ENCODE peak calls at places on chromosomes 4 and X, in five cellular contexts. One of them, this sample, is unnamed.

GRCh38 chrX:98068210-98068609 is 1184.5 kb downstream of the RPA4 start:
- DNase-seq in neural crest cell: no peak
- DNase-seq in activated naive CD4-positive, alpha-beta T cell treated with anti-CD3 and anti-CD28 coated beads, Interleukin-2, amount 50 U/mL, for 16 hours: no peak
- DNase-seq in endodermal cell: peak; percentile 48
- DNase-seq in fibroblast of villous mesenchyme: no peak
- DNase-seq in this sample: no peak

GRCh38 chr4:25085621-25086020 is 54.9 kb upstream of the LGI2 start:
- DNase-seq in endodermal cell: no peak
- DNase-seq in neural crest cell: no peak
- DNase-seq in activated naive CD4-positive, alpha-beta T cell treated with anti-CD3 and anti-CD28 coated beads, Interleukin-2, amount 50 U/mL, for 16 hours: no peak
- DNase-seq in fibroblast of villous mesenchyme: no peak
- DNase-seq in this sample: no peak

GRCh38 chrX:149610511-149610910 is 15.4 kb upstream of the HSFX2 start:
- DNase-seq in endodermal cell: peak; percentile 58
- DNase-seq in neural crest cell: no peak
- DNase-seq in activated naive CD4-positive, alpha-beta T cell treated with anti-CD3 and anti-CD28 coated beads, Interleukin-2, amount 50 U/mL, for 16 hours: no peak
- DNase-seq in fibroblast of villous mesenchyme: no peak
- DNase-seq in this sample: no peak

GRCh38 chrX:15929231-15929630 is 74.6 kb upstream of the AP1S2 start:
- DNase-seq in endodermal cell: no peak
- DNase-seq in activated naive CD4-positive, alpha-beta T cell treated with anti-CD3 and anti-CD28 coated beads, Interleukin-2, amount 50 U/mL, for 16 hours: no peak
- DNase-seq in fibroblast of villous mesenchyme: no peak
- DNase-seq in neural crest cell: no peak
- DNase-seq in this sample: no peak

GRCh38 chr4:102826105-102826889 is 1.1 kb downstream of the UBE2D3 start:
- DNase-seq in endodermal cell: no peak
- DNase-seq in neural crest cell: no peak
- DNase-seq in activated naive CD4-positive, alpha-beta T cell treated with anti-CD3 and anti-CD28 coated beads, Interleukin-2, amount 50 U/mL, for 16 hours: no peak
- DNase-seq in fibroblast of villous mesenchyme: no peak
- DNase-seq in this sample: no peak

GRCh38 chr4:72842323-72842722 is 227.2 kb downstream of the COX18 start:
- DNase-seq in fibroblast of villous mesenchyme: no peak
- DNase-seq in endodermal cell: no peak
- DNase-seq in neural crest cell: no peak
- DNase-seq in activated naive CD4-positive, alpha-beta T cell treated with anti-CD3 and anti-CD28 coated beads, Interleukin-2, amount 50 U/mL, for 16 hours: no peak
- DNase-seq in this sample: no peak

GRCh38 chr4:73731968-73732610 is 8.3 kb upstream of the CXCL8 start:
- DNase-seq in endodermal cell: no peak
- DNase-seq in activated naive CD4-positive, alpha-beta T cell treated with anti-CD3 and anti-CD28 coated beads, Interleukin-2, amount 50 U/mL, for 16 hours: no peak
- DNase-seq in fibroblast of villous mesenchyme: peak; percentile 32
- DNase-seq in neural crest cell: no peak
- DNase-seq in this sample: peak; percentile 26

GRCh38 chr4:30717208-30718020 is 2.8 kb upstream of the PCDH7 start:
- DNase-seq in neural crest cell: peak; percentile 57
- DNase-seq in activated naive CD4-positive, alpha-beta T cell treated with anti-CD3 and anti-CD28 coated beads, Interleukin-2, amount 50 U/mL, for 16 hours: no peak
- DNase-seq in endodermal cell: peak; percentile 87
- DNase-seq in fibroblast of villous mesenchyme: peak; percentile 54
- DNase-seq in this sample: peak; percentile 90

GRCh38 chr4:172822322-172822721 is 346.3 kb upstream of the GALNT7 start:
- DNase-seq in endodermal cell: no peak
- DNase-seq in activated naive CD4-positive, alpha-beta T cell treated with anti-CD3 and anti-CD28 coated beads, Interleukin-2, amount 50 U/mL, for 16 hours: no peak
- DNase-seq in fibroblast of villous mesenchyme: no peak
- DNase-seq in neural crest cell: no peak
- DNase-seq in this sample: no peak

GRCh38 chrX:111254896-111255693 is 15.2 kb downstream of the CAPN6 start:
- DNase-seq in endodermal cell: no peak
- DNase-seq in neural crest cell: no peak
- DNase-seq in fibroblast of villous mesenchyme: no peak
- DNase-seq in activated naive CD4-positive, alpha-beta T cell treated with anti-CD3 and anti-CD28 coated beads, Interleukin-2, amount 50 U/mL, for 16 hours: no peak
- DNase-seq in this sample: no peak

GRCh38 chr4:105956566-105956965 is 61.3 kb downstream of the NPNT start:
- DNase-seq in fibroblast of villous mesenchyme: peak; percentile 25
- DNase-seq in neural crest cell: no peak
- DNase-seq in endodermal cell: no peak
- DNase-seq in activated naive CD4-positive, alpha-beta T cell treated with anti-CD3 and anti-CD28 coated beads, Interleukin-2, amount 50 U/mL, for 16 hours: no peak
- DNase-seq in this sample: no peak

GRCh38 chr4:12304912-12305311 is 876.2 kb upstream of the HS3ST1 start:
- DNase-seq in fibroblast of villous mesenchyme: no peak
- DNase-seq in endodermal cell: no peak
- DNase-seq in neural crest cell: no peak
- DNase-seq in activated naive CD4-positive, alpha-beta T cell treated with anti-CD3 and anti-CD28 coated beads, Interleukin-2, amount 50 U/mL, for 16 hours: no peak
- DNase-seq in this sample: no peak

GRCh38 chr4:156615066-156615514 is 356.5 kb downstream of the PDGFC start:
- DNase-seq in activated naive CD4-positive, alpha-beta T cell treated with anti-CD3 and anti-CD28 coated beads, Interleukin-2, amount 50 U/mL, for 16 hours: no peak
- DNase-seq in fibroblast of villous mesenchyme: peak; percentile 82
- DNase-seq in endodermal cell: no peak
- DNase-seq in neural crest cell: no peak
- DNase-seq in this sample: no peak

GRCh38 chrX:154512879-154513553 is 3.0 kb downstream of the FAM3A start:
- DNase-seq in neural crest cell: no peak
- DNase-seq in endodermal cell: no peak
- DNase-seq in fibroblast of villous mesenchyme: no peak
- DNase-seq in activated naive CD4-positive, alpha-beta T cell treated with anti-CD3 and anti-CD28 coated beads, Interleukin-2, amount 50 U/mL, for 16 hours: no peak
- DNase-seq in this sample: no peak

GRCh38 chr4:37970702-37971101 is 10.5 kb downstream of the PTTG2 start:
- DNase-seq in activated naive CD4-positive, alpha-beta T cell treated with anti-CD3 and anti-CD28 coated beads, Interleukin-2, amount 50 U/mL, for 16 hours: peak; percentile 64
- DNase-seq in fibroblast of villous mesenchyme: no peak
- DNase-seq in neural crest cell: no peak
- DNase-seq in endodermal cell: peak; percentile 70
- DNase-seq in this sample: no peak

GRCh38 chr4:177436456-177436855 is 5.8 kb downstream of the AGA start:
- DNase-seq in activated naive CD4-positive, alpha-beta T cell treated with anti-CD3 and anti-CD28 coated beads, Interleukin-2, amount 50 U/mL, for 16 hours: no peak
- DNase-seq in neural crest cell: no peak
- DNase-seq in endodermal cell: no peak
- DNase-seq in fibroblast of villous mesenchyme: no peak
- DNase-seq in this sample: no peak

GRCh38 chrX:112642349-112642748 is 37.4 kb downstream of the LHFPL1 start:
- DNase-seq in endodermal cell: peak; percentile 88
- DNase-seq in neural crest cell: peak; percentile 49
- DNase-seq in activated naive CD4-positive, alpha-beta T cell treated with anti-CD3 and anti-CD28 coated beads, Interleukin-2, amount 50 U/mL, for 16 hours: peak; percentile 8
- DNase-seq in fibroblast of villous mesenchyme: peak; percentile 45
- DNase-seq in this sample: peak; percentile 61

GRCh38 chrX:48461830-48462229 is 8.2 kb downstream of the SLC38A5 start:
- DNase-seq in fibroblast of villous mesenchyme: no peak
- DNase-seq in neural crest cell: no peak
- DNase-seq in activated naive CD4-positive, alpha-beta T cell treated with anti-CD3 and anti-CD28 coated beads, Interleukin-2, amount 50 U/mL, for 16 hours: no peak
- DNase-seq in endodermal cell: no peak
- DNase-seq in this sample: no peak

GRCh38 chr4:113639311-113639710 is 122.2 kb downstream of the CAMK2D start:
- DNase-seq in neural crest cell: no peak
- DNase-seq in activated naive CD4-positive, alpha-beta T cell treated with anti-CD3 and anti-CD28 coated beads, Interleukin-2, amount 50 U/mL, for 16 hours: no peak
- DNase-seq in fibroblast of villous mesenchyme: no peak
- DNase-seq in endodermal cell: no peak
- DNase-seq in this sample: no peak

GRCh38 chrX:153766098-153766817 is 2.2 kb downstream of the PLXNB3 start:
- DNase-seq in activated naive CD4-positive, alpha-beta T cell treated with anti-CD3 and anti-CD28 coated beads, Interleukin-2, amount 50 U/mL, for 16 hours: peak; percentile 31
- DNase-seq in neural crest cell: no peak
- DNase-seq in endodermal cell: peak; percentile 65
- DNase-seq in fibroblast of villous mesenchyme: peak; percentile 62
- DNase-seq in this sample: peak; percentile 83

GRCh38 chr4:8910822-8911310 is 39.2 kb upstream of the HMX1 start:
- DNase-seq in fibroblast of villous mesenchyme: no peak
- DNase-seq in neural crest cell: no peak
- DNase-seq in activated naive CD4-positive, alpha-beta T cell treated with anti-CD3 and anti-CD28 coated beads, Interleukin-2, amount 50 U/mL, for 16 hours: no peak
- DNase-seq in endodermal cell: peak; percentile 41
- DNase-seq in this sample: no peak

GRCh38 chr4:168981460-168981859 is 28.6 kb downstream of the CBR4 start:
- DNase-seq in endodermal cell: no peak
- DNase-seq in activated naive CD4-positive, alpha-beta T cell treated with anti-CD3 and anti-CD28 coated beads, Interleukin-2, amount 50 U/mL, for 16 hours: no peak
- DNase-seq in neural crest cell: no peak
- DNase-seq in fibroblast of villous mesenchyme: peak; percentile 3
- DNase-seq in this sample: no peak

GRCh38 chr4:38078590-38079381 is 118.6 kb downstream of the PTTG2 start:
- DNase-seq in fibroblast of villous mesenchyme: peak; percentile 97
- DNase-seq in neural crest cell: no peak
- DNase-seq in activated naive CD4-positive, alpha-beta T cell treated with anti-CD3 and anti-CD28 coated beads, Interleukin-2, amount 50 U/mL, for 16 hours: no peak
- DNase-seq in endodermal cell: no peak
- DNase-seq in this sample: peak; percentile 94

GRCh38 chr4:105765690-105766407 is 57.3 kb downstream of the GSTCD start:
- DNase-seq in fibroblast of villous mesenchyme: peak; percentile 86
- DNase-seq in activated naive CD4-positive, alpha-beta T cell treated with anti-CD3 and anti-CD28 coated beads, Interleukin-2, amount 50 U/mL, for 16 hours: no peak
- DNase-seq in endodermal cell: peak; percentile 61
- DNase-seq in neural crest cell: no peak
- DNase-seq in this sample: peak; percentile 87

GRCh38 chr4:22268350-22269025 is 247.4 kb downstream of the ADGRA3 start:
- DNase-seq in activated naive CD4-positive, alpha-beta T cell treated with anti-CD3 and anti-CD28 coated beads, Interleukin-2, amount 50 U/mL, for 16 hours: no peak
- DNase-seq in fibroblast of villous mesenchyme: no peak
- DNase-seq in endodermal cell: peak; percentile 68
- DNase-seq in neural crest cell: no peak
- DNase-seq in this sample: no peak

GRCh38 chr4:73707269-73707875 is 33.0 kb upstream of the CXCL8 start:
- DNase-seq in fibroblast of villous mesenchyme: peak; percentile 21
- DNase-seq in neural crest cell: no peak
- DNase-seq in activated naive CD4-positive, alpha-beta T cell treated with anti-CD3 and anti-CD28 coated beads, Interleukin-2, amount 50 U/mL, for 16 hours: no peak
- DNase-seq in endodermal cell: no peak
- DNase-seq in this sample: no peak

GRCh38 chrX:10233173-10233572 is 76.4 kb downstream of the CLCN4 start:
- DNase-seq in neural crest cell: no peak
- DNase-seq in endodermal cell: no peak
- DNase-seq in activated naive CD4-positive, alpha-beta T cell treated with anti-CD3 and anti-CD28 coated beads, Interleukin-2, amount 50 U/mL, for 16 hours: no peak
- DNase-seq in fibroblast of villous mesenchyme: peak; percentile 29
- DNase-seq in this sample: peak; percentile 43

GRCh38 chr4:68963389-68963788 is 11.8 kb upstream of the UGT2A3 start:
- DNase-seq in neural crest cell: no peak
- DNase-seq in endodermal cell: no peak
- DNase-seq in fibroblast of villous mesenchyme: peak; percentile 14
- DNase-seq in activated naive CD4-positive, alpha-beta T cell treated with anti-CD3 and anti-CD28 coated beads, Interleukin-2, amount 50 U/mL, for 16 hours: no peak
- DNase-seq in this sample: no peak

GRCh38 chrX:110012818-110013484 is 10.0 kb downstream of the TMEM164 start:
- DNase-seq in fibroblast of villous mesenchyme: no peak
- DNase-seq in neural crest cell: no peak
- DNase-seq in endodermal cell: no peak
- DNase-seq in activated naive CD4-positive, alpha-beta T cell treated with anti-CD3 and anti-CD28 coated beads, Interleukin-2, amount 50 U/mL, for 16 hours: no peak
- DNase-seq in this sample: no peak

GRCh38 chr4:13178621-13179020 is 305.5 kb downstream of the RAB28 start:
- DNase-seq in fibroblast of villous mesenchyme: no peak
- DNase-seq in activated naive CD4-positive, alpha-beta T cell treated with anti-CD3 and anti-CD28 coated beads, Interleukin-2, amount 50 U/mL, for 16 hours: no peak
- DNase-seq in neural crest cell: peak; percentile 5
- DNase-seq in endodermal cell: no peak
- DNase-seq in this sample: no peak

GRCh38 chrX:112056886-112057285 is 25.7 kb downstream of the TRPC5 start:
- DNase-seq in fibroblast of villous mesenchyme: no peak
- DNase-seq in activated naive CD4-positive, alpha-beta T cell treated with anti-CD3 and anti-CD28 coated beads, Interleukin-2, amount 50 U/mL, for 16 hours: no peak
- DNase-seq in neural crest cell: no peak
- DNase-seq in endodermal cell: no peak
- DNase-seq in this sample: no peak

GRCh38 chr4:151781026-151781425 is 20.2 kb upstream of the GATB start:
- DNase-seq in fibroblast of villous mesenchyme: no peak
- DNase-seq in endodermal cell: no peak
- DNase-seq in neural crest cell: no peak
- DNase-seq in activated naive CD4-positive, alpha-beta T cell treated with anti-CD3 and anti-CD28 coated beads, Interleukin-2, amount 50 U/mL, for 16 hours: no peak
- DNase-seq in this sample: no peak

GRCh38 chr4:169225812-169226211 is 44.9 kb downstream of the SH3RF1 start:
- DNase-seq in endodermal cell: no peak
- DNase-seq in neural crest cell: no peak
- DNase-seq in fibroblast of villous mesenchyme: no peak
- DNase-seq in activated naive CD4-positive, alpha-beta T cell treated with anti-CD3 and anti-CD28 coated beads, Interleukin-2, amount 50 U/mL, for 16 hours: no peak
- DNase-seq in this sample: peak; percentile 79

GRCh38 chr4:46442963-46443362 is 53.0 kb upstream of the GABRA2 start:
- DNase-seq in activated naive CD4-positive, alpha-beta T cell treated with anti-CD3 and anti-CD28 coated beads, Interleukin-2, amount 50 U/mL, for 16 hours: no peak
- DNase-seq in endodermal cell: no peak
- DNase-seq in neural crest cell: no peak
- DNase-seq in fibroblast of villous mesenchyme: peak; percentile 31
- DNase-seq in this sample: peak; percentile 75

GRCh38 chr4:41644288-41644914 is 104.1 kb downstream of the PHOX2B start:
- DNase-seq in activated naive CD4-positive, alpha-beta T cell treated with anti-CD3 and anti-CD28 coated beads, Interleukin-2, amount 50 U/mL, for 16 hours: no peak
- DNase-seq in endodermal cell: peak; percentile 98
- DNase-seq in fibroblast of villous mesenchyme: peak; percentile 44
- DNase-seq in neural crest cell: peak; percentile 92
- DNase-seq in this sample: peak; percentile 67

GRCh38 chr4:85829276-85830051 is 354.5 kb downstream of the ARHGAP24 start:
- DNase-seq in fibroblast of villous mesenchyme: peak; percentile 42
- DNase-seq in activated naive CD4-positive, alpha-beta T cell treated with anti-CD3 and anti-CD28 coated beads, Interleukin-2, amount 50 U/mL, for 16 hours: no peak
- DNase-seq in endodermal cell: no peak
- DNase-seq in neural crest cell: no peak
- DNase-seq in this sample: peak; percentile 53

GRCh38 chr4:156098846-156099245 is 145.2 kb upstream of the CTSO start:
- DNase-seq in neural crest cell: no peak
- DNase-seq in endodermal cell: no peak
- DNase-seq in fibroblast of villous mesenchyme: no peak
- DNase-seq in activated naive CD4-positive, alpha-beta T cell treated with anti-CD3 and anti-CD28 coated beads, Interleukin-2, amount 50 U/mL, for 16 hours: no peak
- DNase-seq in this sample: no peak

GRCh38 chr4:1041936-1042330 is 30.5 kb downstream of the FGFRL1 start:
- DNase-seq in fibroblast of villous mesenchyme: no peak
- DNase-seq in endodermal cell: no peak
- DNase-seq in neural crest cell: no peak
- DNase-seq in activated naive CD4-positive, alpha-beta T cell treated with anti-CD3 and anti-CD28 coated beads, Interleukin-2, amount 50 U/mL, for 16 hours: no peak
- DNase-seq in this sample: no peak

GRCh38 chr4:83320548-83320947 is 14.1 kb downstream of the HPSE start:
- DNase-seq in activated naive CD4-positive, alpha-beta T cell treated with anti-CD3 and anti-CD28 coated beads, Interleukin-2, amount 50 U/mL, for 16 hours: no peak
- DNase-seq in neural crest cell: no peak
- DNase-seq in fibroblast of villous mesenchyme: no peak
- DNase-seq in endodermal cell: no peak
- DNase-seq in this sample: peak; percentile 22